ENCODE peak calls at places on chromosome 12, in seven cellular contexts. One of them, this sample, is unnamed.

GRCh38 chr12:81296556-81297305 is 218.9 kb downstream of the ACSS3 start:
- DNase-seq in mesendoderm: no peak
- DNase-seq in PC-3: peak; percentile 6
- DNase-seq in PC-9: no peak
- DNase-seq in mammary epithelial cell: peak; percentile 17
- DNase-seq in gastrocnemius medialis: no peak
- DNase-seq in aorta: no peak
- DNase-seq in this sample: peak; percentile 58

GRCh38 chr12:48023386-48023785 is 19.1 kb upstream of the COL2A1 start:
- DNase-seq in mesendoderm: peak; percentile 65
- DNase-seq in PC-3: no peak
- DNase-seq in PC-9: peak; percentile 11
- DNase-seq in mammary epithelial cell: no peak
- DNase-seq in gastrocnemius medialis: peak; percentile 27
- DNase-seq in aorta: no peak
- DNase-seq in this sample: no peak

GRCh38 chr12:109705291-109705690 is 8.3 kb upstream of the FAM222A start:
- DNase-seq in mesendoderm: no peak
- DNase-seq in PC-3: no peak
- DNase-seq in PC-9: no peak
- DNase-seq in mammary epithelial cell: no peak
- DNase-seq in gastrocnemius medialis: no peak
- DNase-seq in aorta: no peak
- DNase-seq in this sample: no peak

GRCh38 chr12:69966409-69966808 is 141.4 kb downstream of the MYRFL start:
- DNase-seq in mesendoderm: peak; percentile 34
- DNase-seq in PC-3: peak; percentile 95
- DNase-seq in PC-9: peak; percentile 49
- DNase-seq in mammary epithelial cell: peak; percentile 96
- DNase-seq in gastrocnemius medialis: peak; percentile 71
- DNase-seq in aorta: peak; percentile 49
- DNase-seq in this sample: peak; percentile 97

GRCh38 chr12:45913631-45914030 is 76.7 kb downstream of the SCAF11 start:
- DNase-seq in mesendoderm: no peak
- DNase-seq in PC-3: no peak
- DNase-seq in PC-9: no peak
- DNase-seq in mammary epithelial cell: no peak
- DNase-seq in gastrocnemius medialis: no peak
- DNase-seq in aorta: no peak
- DNase-seq in this sample: no peak

GRCh38 chr12:121466800-121467637 is 67.1 kb downstream of the RNF34 start:
- DNase-seq in mesendoderm: peak; percentile 91
- DNase-seq in PC-3: peak; percentile 98
- DNase-seq in PC-9: peak; percentile 95
- DNase-seq in mammary epithelial cell: peak; percentile 86
- DNase-seq in gastrocnemius medialis: peak; percentile 87
- DNase-seq in aorta: peak; percentile 95
- DNase-seq in this sample: peak; percentile 66

GRCh38 chr12:111293266-111294009 is 75.5 kb downstream of the PHETA1 start:
- DNase-seq in mesendoderm: no peak
- DNase-seq in PC-3: no peak
- DNase-seq in PC-9: no peak
- DNase-seq in mammary epithelial cell: no peak
- DNase-seq in gastrocnemius medialis: no peak
- DNase-seq in aorta: no peak
- DNase-seq in this sample: no peak

GRCh38 chr12:42786400-42786799 is 196.9 kb upstream of the PRICKLE1 start:
- DNase-seq in mesendoderm: no peak
- DNase-seq in PC-3: no peak
- DNase-seq in PC-9: no peak
- DNase-seq in mammary epithelial cell: no peak
- DNase-seq in gastrocnemius medialis: no peak
- DNase-seq in aorta: no peak
- DNase-seq in this sample: no peak

GRCh38 chr12:26121323-26121740 is 3.5 kb downstream of the BHLHE41 start:
- DNase-seq in mesendoderm: no peak
- DNase-seq in PC-3: peak; percentile 53
- DNase-seq in PC-9: no peak
- DNase-seq in mammary epithelial cell: peak; percentile 44
- DNase-seq in gastrocnemius medialis: no peak
- DNase-seq in aorta: no peak
- DNase-seq in this sample: no peak

GRCh38 chr12:104877107-104877705 is 80.9 kb downstream of the SLC41A2 start:
- DNase-seq in mesendoderm: peak; percentile 8
- DNase-seq in PC-3: peak; percentile 72
- DNase-seq in PC-9: peak; percentile 42
- DNase-seq in mammary epithelial cell: peak; percentile 19
- DNase-seq in gastrocnemius medialis: no peak
- DNase-seq in aorta: no peak
- DNase-seq in this sample: peak; percentile 30

GRCh38 chr12:86526060-86526595 is 269.9 kb upstream of the MGAT4C start:
- DNase-seq in mesendoderm: no peak
- DNase-seq in PC-3: no peak
- DNase-seq in PC-9: no peak
- DNase-seq in mammary epithelial cell: no peak
- DNase-seq in gastrocnemius medialis: no peak
- DNase-seq in aorta: no peak
- DNase-seq in this sample: no peak

GRCh38 chr12:109131522-109132050 is 15.2 kb downstream of the ACACB start:
- DNase-seq in mesendoderm: no peak
- DNase-seq in PC-3: no peak
- DNase-seq in PC-9: no peak
- DNase-seq in mammary epithelial cell: no peak
- DNase-seq in gastrocnemius medialis: peak; percentile 96
- DNase-seq in aorta: no peak
- DNase-seq in this sample: no peak

GRCh38 chr12:46370380-46370734 is 2.2 kb downstream of the SLC38A2 start:
- DNase-seq in mesendoderm: no peak
- DNase-seq in PC-3: peak; percentile 23
- DNase-seq in PC-9: no peak
- DNase-seq in mammary epithelial cell: no peak
- DNase-seq in gastrocnemius medialis: no peak
- DNase-seq in aorta: no peak
- DNase-seq in this sample: no peak

GRCh38 chr12:1518486-1518762 is 76.0 kb downstream of the FBXL14 start:
- DNase-seq in mesendoderm: no peak
- DNase-seq in PC-3: no peak
- DNase-seq in PC-9: no peak
- DNase-seq in mammary epithelial cell: no peak
- DNase-seq in gastrocnemius medialis: no peak
- DNase-seq in aorta: no peak
- DNase-seq in this sample: no peak
- H3K4me3 ChIP-seq in mesendoderm: no peak overlapping the region
- H3K4me3 ChIP-seq in PC-3: no peak overlapping the region
- H3K4me3 ChIP-seq in PC-9: peak overlapping the region; percentile 44
- H3K4me3 ChIP-seq in mammary epithelial cell: peak overlapping the region; percentile 44
- H3K4me3 ChIP-seq in gastrocnemius medialis: no peak overlapping the region
- H3K4me3 ChIP-seq in aorta: no peak overlapping the region
- H3K4me3 ChIP-seq in this sample: no peak overlapping the region

DNA sequence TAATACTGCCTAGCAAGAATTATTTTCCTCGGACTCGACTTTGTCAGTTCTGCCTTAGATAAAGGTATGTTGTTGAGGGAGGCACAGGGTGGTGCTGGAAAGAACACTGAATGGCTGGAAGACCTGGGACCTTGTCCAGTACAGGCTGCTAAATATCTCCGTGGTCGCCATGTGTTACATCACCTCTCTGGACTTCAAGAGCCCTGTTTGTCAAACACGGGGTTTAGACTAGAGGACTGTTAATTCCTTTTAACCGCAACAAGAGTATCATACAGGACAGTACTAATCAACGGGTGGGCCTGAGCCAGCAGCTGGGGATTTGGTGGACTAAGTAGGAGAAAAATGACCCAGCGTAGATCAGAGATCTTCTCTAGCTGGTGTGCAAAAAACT is 476.3 kb downstream of the LRIG3 start:
- DNase-seq in mesendoderm: no peak
- DNase-seq in PC-3: no peak
- DNase-seq in PC-9: no peak
- DNase-seq in mammary epithelial cell: no peak
- DNase-seq in gastrocnemius medialis: no peak
- DNase-seq in aorta: no peak
- DNase-seq in this sample: peak; percentile 10
- H3K27me3 ChIP-seq in mesendoderm: no peaks in the 10 kb centered on the region
- H3K27me3 ChIP-seq in PC-3: no peaks in the 10 kb centered on the region
- H3K27me3 ChIP-seq in PC-9: no peaks in the 10 kb centered on the region
- H3K27me3 ChIP-seq in mammary epithelial cell: no peaks in the 10 kb centered on the region
- H3K27me3 ChIP-seq in gastrocnemius medialis: no peaks in the 10 kb centered on the region
- H3K27me3 ChIP-seq in aorta: no peaks in the 10 kb centered on the region
- H3K27me3 ChIP-seq in this sample: no peaks in the 10 kb centered on the region

DNA sequence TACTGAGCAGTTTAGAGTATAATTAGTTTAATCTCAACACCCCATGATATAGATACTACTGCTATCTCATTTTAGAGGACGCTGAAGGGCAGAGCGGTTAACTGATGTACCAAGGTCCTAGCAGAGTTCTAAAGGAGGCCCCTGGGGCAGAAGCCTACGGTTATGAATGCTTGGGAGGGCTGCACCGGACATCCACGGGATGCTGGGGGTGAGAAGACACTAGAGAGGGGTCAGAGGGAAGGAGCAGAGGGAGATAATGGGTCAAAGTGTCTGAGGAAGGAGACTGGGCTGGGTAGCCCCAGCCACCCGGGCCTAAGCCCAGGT is 1.6 kb upstream of the ACTR6 start:
- DNase-seq in mesendoderm: no peak
- DNase-seq in PC-3: no peak
- DNase-seq in PC-9: no peak
- DNase-seq in mammary epithelial cell: no peak
- DNase-seq in gastrocnemius medialis: no peak
- DNase-seq in aorta: no peak
- DNase-seq in this sample: no peak
- H3K4me3 ChIP-seq in mesendoderm: no peak overlapping the region
- H3K4me3 ChIP-seq in PC-3: peak overlapping the region; percentile 85
- H3K4me3 ChIP-seq in PC-9: peak overlapping the region; percentile 92
- H3K4me3 ChIP-seq in mammary epithelial cell: peak overlapping the region; percentile 64
- H3K4me3 ChIP-seq in gastrocnemius medialis: peak overlapping the region; percentile 75
- H3K4me3 ChIP-seq in aorta: no peak overlapping the region
- H3K4me3 ChIP-seq in this sample: peak overlapping the region; percentile 56

GRCh38 chr12:114478891-114479290 is 72.9 kb upstream of the TBX5 start:
- DNase-seq in mesendoderm: no peak
- DNase-seq in PC-3: no peak
- DNase-seq in PC-9: no peak
- DNase-seq in mammary epithelial cell: no peak
- DNase-seq in gastrocnemius medialis: no peak
- DNase-seq in aorta: no peak
- DNase-seq in this sample: no peak
- H3K27me3 ChIP-seq in mesendoderm: peaks cover 49% of the 10 kb centered on the region
- H3K27me3 ChIP-seq in PC-3: peaks cover 83% of the 10 kb centered on the region
- H3K27me3 ChIP-seq in PC-9: peaks cover 78% of the 10 kb centered on the region
- H3K27me3 ChIP-seq in mammary epithelial cell: peaks cover 16% of the 10 kb centered on the region
- H3K27me3 ChIP-seq in gastrocnemius medialis: peaks cover 47% of the 10 kb centered on the region
- H3K27me3 ChIP-seq in aorta: no peaks in the 10 kb centered on the region
- H3K27me3 ChIP-seq in this sample: peaks cover 11% of the 10 kb centered on the region

GRCh38 chr12:9829483-9829882 is 2.2 kb downstream of the KLRF1 start:
- DNase-seq in mesendoderm: no peak
- DNase-seq in PC-3: no peak
- DNase-seq in PC-9: no peak
- DNase-seq in mammary epithelial cell: no peak
- DNase-seq in gastrocnemius medialis: no peak
- DNase-seq in aorta: no peak
- DNase-seq in this sample: no peak
- H3K4me3 ChIP-seq in mesendoderm: no peak overlapping the region
- H3K4me3 ChIP-seq in PC-3: no peak overlapping the region
- H3K4me3 ChIP-seq in PC-9: no peak overlapping the region
- H3K4me3 ChIP-seq in mammary epithelial cell: no peak overlapping the region
- H3K4me3 ChIP-seq in gastrocnemius medialis: no peak overlapping the region
- H3K4me3 ChIP-seq in aorta: no peak overlapping the region
- H3K4me3 ChIP-seq in this sample: no peak overlapping the region

GRCh38 chr12:132379996-132380395 is 50.6 kb upstream of the GALNT9 start:
- DNase-seq in mesendoderm: no peak
- DNase-seq in PC-3: no peak
- DNase-seq in PC-9: no peak
- DNase-seq in mammary epithelial cell: no peak
- DNase-seq in gastrocnemius medialis: no peak
- DNase-seq in aorta: no peak
- DNase-seq in this sample: no peak

GRCh38 chr12:132376464-132376830 is 47.1 kb upstream of the GALNT9 start:
- DNase-seq in mesendoderm: no peak
- DNase-seq in PC-3: no peak
- DNase-seq in PC-9: no peak
- DNase-seq in mammary epithelial cell: no peak
- DNase-seq in gastrocnemius medialis: no peak
- DNase-seq in aorta: no peak
- DNase-seq in this sample: no peak

GRCh38 chr12:132377147-132377546 is 47.8 kb upstream of the GALNT9 start:
- DNase-seq in mesendoderm: no peak
- DNase-seq in PC-3: no peak
- DNase-seq in PC-9: no peak
- DNase-seq in mammary epithelial cell: no peak
- DNase-seq in gastrocnemius medialis: no peak
- DNase-seq in aorta: no peak
- DNase-seq in this sample: no peak

GRCh38 chr12:132379576-132379975 is 50.2 kb upstream of the GALNT9 start:
- DNase-seq in mesendoderm: no peak
- DNase-seq in PC-3: no peak
- DNase-seq in PC-9: no peak
- DNase-seq in mammary epithelial cell: no peak
- DNase-seq in gastrocnemius medialis: no peak
- DNase-seq in aorta: no peak
- DNase-seq in this sample: no peak

DNA sequence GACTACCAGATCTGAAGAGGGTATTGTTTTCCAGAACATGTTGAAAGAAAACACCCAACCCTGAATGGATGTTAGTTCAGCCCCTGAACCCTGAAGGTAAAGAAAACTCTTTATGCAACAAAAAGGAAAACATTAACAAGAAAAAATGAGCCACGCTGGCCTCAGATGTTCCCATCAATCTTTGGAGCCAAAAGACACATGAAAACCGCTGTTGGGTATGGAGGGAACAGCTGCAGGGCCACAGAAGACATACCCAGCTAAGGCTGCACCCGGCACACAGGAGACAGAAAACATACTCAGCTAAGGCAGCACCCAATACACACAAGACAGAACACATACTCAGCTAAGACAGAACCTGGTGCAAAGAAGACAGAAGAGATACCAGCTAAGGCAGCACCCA is 51.3 kb upstream of the GALNT9 start:
- DNase-seq in mesendoderm: no peak
- DNase-seq in PC-3: no peak
- DNase-seq in PC-9: no peak
- DNase-seq in mammary epithelial cell: no peak
- DNase-seq in gastrocnemius medialis: no peak
- DNase-seq in aorta: no peak
- DNase-seq in this sample: no peak
- H3K27me3 ChIP-seq in mesendoderm: peaks cover 41% of the 10 kb centered on the region
- H3K27me3 ChIP-seq in PC-3: peaks cover 75% of the 10 kb centered on the region
- H3K27me3 ChIP-seq in PC-9: peaks cover 82% of the 10 kb centered on the region
- H3K27me3 ChIP-seq in mammary epithelial cell: peaks cover 28% of the 10 kb centered on the region
- H3K27me3 ChIP-seq in gastrocnemius medialis: peaks cover 46% of the 10 kb centered on the region
- H3K27me3 ChIP-seq in aorta: no peaks in the 10 kb centered on the region
- H3K27me3 ChIP-seq in this sample: no peaks in the 10 kb centered on the region